ENCODE peak calls at places on chromosomes 11 and 22, in eight cellular contexts. One of them, this sample, is unnamed.
A peak's percentile ranks its signal among the peaks of the same experiment; 100 is the strongest.

GRCh38 chr11:8186429-8186828 is 17.6 kb upstream of the RIC3 start:
- DNase-seq in A549: no peak
- DNase-seq in endothelial cell of umbilical vein: no peak
- DNase-seq in sigmoid colon: no peak
- DNase-seq in stomach: no peak
- DNase-seq in GM12892: no peak
- DNase-seq in thyroid gland: no peak
- DNase-seq in NB4: no peak
- DNase-seq in this sample: no peak

GRCh38 chr22:20169253-20169822 is 18.5 kb upstream of the CCDC188 start:
- DNase-seq in A549: no peak
- DNase-seq in endothelial cell of umbilical vein: no peak
- DNase-seq in sigmoid colon: no peak
- DNase-seq in stomach: no peak
- DNase-seq in GM12892: no peak
- DNase-seq in thyroid gland: no peak
- DNase-seq in NB4: no peak
- DNase-seq in this sample: no peak

GRCh38 chr11:88815505-88815904 is 250.3 kb downstream of the GRM5 start:
- DNase-seq in A549: no peak
- DNase-seq in endothelial cell of umbilical vein: no peak
- DNase-seq in sigmoid colon: no peak
- DNase-seq in stomach: no peak
- DNase-seq in GM12892: no peak
- DNase-seq in thyroid gland: no peak
- DNase-seq in NB4: no peak
- DNase-seq in this sample: no peak

GRCh38 chr11:7869467-7869866 is 61.6 kb downstream of the OR10A6 start:
- DNase-seq in A549: no peak
- DNase-seq in endothelial cell of umbilical vein: peak; percentile 63
- DNase-seq in sigmoid colon: no peak
- DNase-seq in stomach: no peak
- DNase-seq in GM12892: no peak
- DNase-seq in thyroid gland: no peak
- DNase-seq in NB4: no peak
- DNase-seq in this sample: no peak

GRCh38 chr11:64877390-64878222 is 815 bp downstream of the EHD1 start:
- DNase-seq in A549: no peak
- DNase-seq in endothelial cell of umbilical vein: peak; percentile 20
- DNase-seq in sigmoid colon: no peak
- DNase-seq in stomach: no peak
- DNase-seq in GM12892: no peak
- DNase-seq in thyroid gland: no peak
- DNase-seq in NB4: peak; percentile 97
- DNase-seq in this sample: no peak

GRCh38 chr11:101336858-101337257 is 207.2 kb upstream of the PGR start:
- DNase-seq in A549: no peak
- DNase-seq in endothelial cell of umbilical vein: no peak
- DNase-seq in sigmoid colon: no peak
- DNase-seq in stomach: no peak
- DNase-seq in GM12892: no peak
- DNase-seq in thyroid gland: no peak
- DNase-seq in NB4: no peak
- DNase-seq in this sample: no peak

GRCh38 chr22:50656122-50657070 is 16.2 kb upstream of the SHANK3 start:
- DNase-seq in A549: peak; percentile 47
- DNase-seq in endothelial cell of umbilical vein: peak; percentile 96
- DNase-seq in sigmoid colon: peak; percentile 63
- DNase-seq in stomach: no peak
- DNase-seq in GM12892: no peak
- DNase-seq in thyroid gland: peak; percentile 20
- DNase-seq in NB4: peak; percentile 31
- DNase-seq in this sample: peak; percentile 63

GRCh38 chr11:70247710-70248072 is 22.8 kb upstream of the PPFIA1 start:
- DNase-seq in A549: no peak
- DNase-seq in endothelial cell of umbilical vein: no peak
- DNase-seq in sigmoid colon: no peak
- DNase-seq in stomach: peak; percentile 44
- DNase-seq in GM12892: no peak
- DNase-seq in thyroid gland: peak; percentile 47
- DNase-seq in NB4: no peak
- DNase-seq in this sample: no peak

GRCh38 chr11:59560702-59561469 is 49.5 kb downstream of the OR4D9 start:
- DNase-seq in A549: peak; percentile 92
- DNase-seq in endothelial cell of umbilical vein: peak; percentile 88
- DNase-seq in sigmoid colon: peak; percentile 95
- DNase-seq in stomach: peak; percentile 86
- DNase-seq in GM12892: peak; percentile 67
- DNase-seq in thyroid gland: peak; percentile 89
- DNase-seq in NB4: peak; percentile 90
- DNase-seq in this sample: no peak

GRCh38 chr11:67396587-67397398 is 4.9 kb downstream of the PPP1CA start:
- DNase-seq in A549: no peak
- DNase-seq in endothelial cell of umbilical vein: no peak
- DNase-seq in sigmoid colon: peak; percentile 67
- DNase-seq in stomach: no peak
- DNase-seq in GM12892: no peak
- DNase-seq in thyroid gland: no peak
- DNase-seq in NB4: peak; percentile 51
- DNase-seq in this sample: no peak

GRCh38 chr11:1825039-1825740 is 9.6 kb upstream of the SYT8 start:
- DNase-seq in A549: peak; percentile 70
- DNase-seq in endothelial cell of umbilical vein: no peak
- DNase-seq in sigmoid colon: no peak
- DNase-seq in stomach: peak; percentile 70
- DNase-seq in GM12892: peak; percentile 76
- DNase-seq in thyroid gland: no peak
- DNase-seq in NB4: peak; percentile 43
- DNase-seq in this sample: no peak

GRCh38 chr11:110907629-110908028 is 195.4 kb upstream of the ARHGAP20 start:
- DNase-seq in A549: peak; percentile 5
- DNase-seq in endothelial cell of umbilical vein: peak; percentile 61
- DNase-seq in sigmoid colon: no peak
- DNase-seq in stomach: peak; percentile 47
- DNase-seq in GM12892: no peak
- DNase-seq in thyroid gland: peak; percentile 37
- DNase-seq in NB4: peak; percentile 67
- DNase-seq in this sample: no peak

GRCh38 chr11:47373876-47374820 is 4.2 kb downstream of the SPI1 start:
- DNase-seq in A549: peak; percentile 74
- DNase-seq in endothelial cell of umbilical vein: peak; percentile 76
- DNase-seq in sigmoid colon: peak; percentile 90
- DNase-seq in stomach: peak; percentile 87
- DNase-seq in GM12892: peak; percentile 82
- DNase-seq in thyroid gland: peak; percentile 87
- DNase-seq in NB4: peak; percentile 73
- DNase-seq in this sample: peak; percentile 95

DNA sequence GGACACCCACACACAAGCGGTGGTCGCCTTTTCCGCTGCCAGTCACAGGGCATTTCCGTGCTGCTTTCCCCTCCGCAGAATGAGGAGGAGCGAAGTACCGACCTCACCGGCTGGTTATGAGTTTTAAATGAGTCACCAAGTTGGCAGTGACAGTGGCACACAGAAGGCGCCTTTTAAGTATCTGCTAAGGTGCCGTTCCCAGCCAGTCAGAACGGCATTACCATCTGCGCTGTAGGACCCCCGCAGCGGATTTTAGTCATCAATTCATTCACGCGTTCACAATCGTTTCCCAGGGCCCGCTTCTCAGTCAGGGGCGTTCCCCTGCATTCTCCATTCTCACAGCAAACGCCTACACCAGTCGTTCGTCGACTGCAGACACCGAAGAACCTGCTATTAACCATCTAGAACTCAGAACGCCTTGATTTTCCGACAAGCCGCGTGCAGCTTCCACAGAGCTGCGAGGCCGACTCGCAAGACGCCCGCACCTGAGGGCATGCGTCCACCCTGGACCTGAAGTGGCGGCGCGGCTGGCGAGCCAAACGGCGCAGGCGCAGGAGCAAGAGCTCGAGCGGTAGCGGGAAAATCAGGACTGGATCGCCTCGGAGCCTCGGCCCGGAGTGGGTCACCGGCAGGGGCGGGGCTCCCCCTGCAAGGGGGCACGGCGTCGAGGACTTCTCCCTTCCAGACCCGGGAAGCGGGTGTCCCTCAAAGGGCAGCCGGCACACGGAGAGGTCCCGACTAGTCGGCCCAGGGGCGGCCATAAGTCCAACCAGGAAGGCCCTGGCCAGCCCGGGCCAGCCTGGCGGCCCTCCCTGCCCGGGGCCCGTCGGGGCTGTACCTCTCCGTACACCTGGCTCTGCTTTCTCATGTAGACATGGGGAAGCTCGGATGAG is 642 bp downstream of the CYP2R1 start:
- DNase-seq in A549: peak; percentile 94
- DNase-seq in endothelial cell of umbilical vein: peak; percentile 91
- DNase-seq in sigmoid colon: peak; percentile 94
- DNase-seq in stomach: peak; percentile 92
- DNase-seq in GM12892: peak; percentile 60
- DNase-seq in thyroid gland: peak; percentile 90
- DNase-seq in NB4: peak; percentile 93
- DNase-seq in this sample: no peak
- TF ChIP-seq POLR2A in A549: peak; percentile 96
- TF ChIP-seq POLR2A in endothelial cell of umbilical vein: peak; percentile 84
- TF ChIP-seq POLR2A in sigmoid colon: peak; percentile 46
- TF ChIP-seq POLR2A in stomach: no peak
- TF ChIP-seq POLR2A in GM12892: peak; percentile 54
- TF ChIP-seq POLR2A in thyroid gland: no peak
- TF ChIP-seq POLR2A in NB4: peak; percentile 92
- TF ChIP-seq POLR2A in this sample: peak; percentile 70

GRCh38 chr11:6746086-6746618 is 25.6 kb downstream of the OR2AG2 start:
- DNase-seq in A549: no peak
- DNase-seq in endothelial cell of umbilical vein: peak; percentile 71
- DNase-seq in sigmoid colon: no peak
- DNase-seq in stomach: peak; percentile 28
- DNase-seq in GM12892: peak; percentile 19
- DNase-seq in thyroid gland: no peak
- DNase-seq in NB4: no peak
- DNase-seq in this sample: no peak
- TF ChIP-seq POLR2A in A549: no peak
- TF ChIP-seq POLR2A in endothelial cell of umbilical vein: no peak
- TF ChIP-seq POLR2A in sigmoid colon: no peak
- TF ChIP-seq POLR2A in stomach: no peak
- TF ChIP-seq POLR2A in GM12892: peak; percentile 93
- TF ChIP-seq POLR2A in thyroid gland: no peak
- TF ChIP-seq POLR2A in NB4: no peak
- TF ChIP-seq POLR2A in this sample: no peak

GRCh38 chr11:93727985-93728791 is 13.1 kb downstream of the TAF1D start:
- DNase-seq in A549: no peak
- DNase-seq in endothelial cell of umbilical vein: no peak
- DNase-seq in sigmoid colon: no peak
- DNase-seq in stomach: no peak
- DNase-seq in GM12892: no peak
- DNase-seq in thyroid gland: no peak
- DNase-seq in NB4: peak; percentile 48
- DNase-seq in this sample: no peak
- TF ChIP-seq POLR2A in A549: no peak
- TF ChIP-seq POLR2A in endothelial cell of umbilical vein: peak; percentile 28
- TF ChIP-seq POLR2A in sigmoid colon: no peak
- TF ChIP-seq POLR2A in stomach: no peak
- TF ChIP-seq POLR2A in GM12892: no peak
- TF ChIP-seq POLR2A in thyroid gland: no peak
- TF ChIP-seq POLR2A in NB4: no peak
- TF ChIP-seq POLR2A in this sample: no peak

DNA sequence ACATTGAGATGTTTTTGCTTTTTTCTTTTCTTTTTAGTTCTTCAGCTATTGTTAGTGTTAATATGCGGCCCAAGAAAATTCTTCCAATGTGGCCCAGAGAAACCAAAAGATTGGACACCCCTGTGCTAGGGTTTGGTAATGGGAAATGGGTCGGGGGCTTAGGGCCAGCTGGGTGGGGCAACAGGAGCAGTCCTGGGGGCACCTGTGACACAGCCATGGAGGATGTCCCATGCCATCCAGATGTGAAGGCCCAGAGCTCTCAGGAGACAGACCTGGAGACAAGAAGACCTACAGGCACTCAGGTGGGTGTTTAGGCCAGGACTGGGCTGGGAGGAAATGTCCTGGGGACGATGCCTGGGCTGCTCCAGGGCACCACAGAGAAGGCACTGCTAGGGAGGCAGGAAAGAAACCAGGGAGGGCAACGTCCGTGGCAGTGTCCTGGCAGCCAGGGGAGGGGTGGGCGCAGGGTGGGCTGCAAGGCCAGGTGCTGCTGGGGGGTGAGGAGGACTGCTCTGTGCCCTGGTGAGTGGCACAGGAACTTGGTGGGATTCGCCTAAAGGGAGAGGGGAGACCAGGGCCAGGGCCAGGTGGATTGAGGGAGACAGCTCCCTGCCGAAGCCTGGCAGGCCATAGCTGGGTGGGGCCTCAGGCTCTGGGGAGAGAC is 21.4 kb downstream of the RELT start:
- DNase-seq in A549: no peak
- DNase-seq in endothelial cell of umbilical vein: no peak
- DNase-seq in sigmoid colon: peak; percentile 58
- DNase-seq in stomach: no peak
- DNase-seq in GM12892: no peak
- DNase-seq in thyroid gland: no peak
- DNase-seq in NB4: no peak
- DNase-seq in this sample: no peak
- TF ChIP-seq POLR2A in A549: no peak
- TF ChIP-seq POLR2A in endothelial cell of umbilical vein: no peak
- TF ChIP-seq POLR2A in sigmoid colon: no peak
- TF ChIP-seq POLR2A in stomach: no peak
- TF ChIP-seq POLR2A in GM12892: peak; percentile 63
- TF ChIP-seq POLR2A in thyroid gland: no peak
- TF ChIP-seq POLR2A in NB4: no peak
- TF ChIP-seq POLR2A in this sample: no peak

DNA sequence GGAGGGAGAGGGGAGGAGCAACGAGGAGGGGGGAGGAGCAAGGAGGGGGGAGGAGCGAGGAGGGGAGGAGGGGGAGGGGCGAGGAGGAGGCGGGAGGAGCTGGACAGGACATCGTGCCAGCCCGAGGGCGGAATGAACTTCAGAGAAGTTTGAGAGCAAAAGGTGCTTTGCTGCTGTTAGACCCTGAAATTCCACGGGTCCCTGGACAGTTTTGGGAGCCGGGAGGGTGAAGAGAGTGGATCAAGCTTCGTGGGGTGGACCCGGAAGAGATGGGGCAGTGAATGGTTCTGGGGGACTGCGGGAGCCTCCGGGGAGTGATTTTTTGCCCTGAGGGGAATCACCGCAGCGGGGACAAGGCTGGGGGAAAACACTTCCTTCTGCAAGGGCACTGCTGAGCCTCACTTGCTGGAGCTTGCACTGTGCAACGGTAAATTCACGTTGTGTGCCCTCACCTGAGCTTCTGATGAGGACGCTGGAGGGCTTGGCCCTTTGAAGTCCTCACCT is 10.7 kb upstream of the NLRP6 start:
- DNase-seq in A549: peak; percentile 61
- DNase-seq in endothelial cell of umbilical vein: no peak
- DNase-seq in sigmoid colon: peak; percentile 84
- DNase-seq in stomach: peak; percentile 60
- DNase-seq in GM12892: no peak
- DNase-seq in thyroid gland: no peak
- DNase-seq in NB4: peak; percentile 77
- DNase-seq in this sample: no peak
- TF ChIP-seq POLR2A in A549: no peak
- TF ChIP-seq POLR2A in endothelial cell of umbilical vein: no peak
- TF ChIP-seq POLR2A in sigmoid colon: no peak
- TF ChIP-seq POLR2A in stomach: no peak
- TF ChIP-seq POLR2A in GM12892: peak; percentile 37
- TF ChIP-seq POLR2A in thyroid gland: no peak
- TF ChIP-seq POLR2A in NB4: peak; percentile 55
- TF ChIP-seq POLR2A in this sample: no peak

This sample was measured in H54.